ENCODE peak calls at places on chromosomes 1 and 21, in four cellular contexts. One of them, this sample, is unnamed.

GRCh38 chr1:29513357-29513756 is 277.0 kb downstream of the PTPRU start:
- DNase-seq in astrocyte of the spinal cord: peak
- DNase-seq in pulmonary artery endothelial cell: peak
- DNase-seq in activated naive CD4-positive, alpha-beta T cell: no peak
- DNase-seq in this sample: peak

GRCh38 chr1:51642739-51643142 is 25.8 kb downstream of the OSBPL9 start:
- DNase-seq in pulmonary artery endothelial cell: no peak
- DNase-seq in activated naive CD4-positive, alpha-beta T cell: no peak
- DNase-seq in astrocyte of the spinal cord: peak
- DNase-seq in this sample: no peak

GRCh38 chr21:28554660-28555475 is 437.8 kb downstream of the LTN1 start:
- DNase-seq in pulmonary artery endothelial cell: no peak
- DNase-seq in activated naive CD4-positive, alpha-beta T cell: no peak
- DNase-seq in astrocyte of the spinal cord: peak
- DNase-seq in this sample: no peak

GRCh38 chr1:182101415-182102041 is 40.0 kb upstream of the ZNF648 start:
- DNase-seq in pulmonary artery endothelial cell: no peak
- DNase-seq in activated naive CD4-positive, alpha-beta T cell: no peak
- DNase-seq in astrocyte of the spinal cord: no peak
- DNase-seq in this sample: no peak

GRCh38 chr1:67978988-67979516 is 71.4 kb downstream of the DIRAS3 start:
- DNase-seq in activated naive CD4-positive, alpha-beta T cell: no peak
- DNase-seq in astrocyte of the spinal cord: peak
- DNase-seq in pulmonary artery endothelial cell: no peak
- DNase-seq in this sample: no peak

GRCh38 chr21:30166705-30167104 is at the start of gene CLDN17:
- DNase-seq in pulmonary artery endothelial cell: no peak
- DNase-seq in activated naive CD4-positive, alpha-beta T cell: no peak
- DNase-seq in astrocyte of the spinal cord: no peak
- DNase-seq in this sample: no peak

GRCh38 chr1:30780409-30780808 is 22.8 kb upstream of the LAPTM5 start:
- DNase-seq in astrocyte of the spinal cord: no peak
- DNase-seq in activated naive CD4-positive, alpha-beta T cell: no peak
- DNase-seq in pulmonary artery endothelial cell: no peak
- DNase-seq in this sample: no peak

GRCh38 chr1:216250861-216251260 is 172.4 kb downstream of the USH2A start:
- DNase-seq in pulmonary artery endothelial cell: no peak
- DNase-seq in astrocyte of the spinal cord: no peak
- DNase-seq in activated naive CD4-positive, alpha-beta T cell: no peak
- DNase-seq in this sample: no peak

GRCh38 chr1:2514863-2515762 is 11.3 kb downstream of the PANK4 start:
- DNase-seq in activated naive CD4-positive, alpha-beta T cell: no peak
- DNase-seq in astrocyte of the spinal cord: no peak
- DNase-seq in pulmonary artery endothelial cell: no peak
- DNase-seq in this sample: no peak

GRCh38 chr1:181087400-181087901 is 1.0 kb upstream of the IER5 start:
- DNase-seq in astrocyte of the spinal cord: no peak
- DNase-seq in pulmonary artery endothelial cell: no peak
- DNase-seq in activated naive CD4-positive, alpha-beta T cell: no peak
- DNase-seq in this sample: peak

GRCh38 chr1:166980818-166981217 is 5.5 kb upstream of the ILDR2 start:
- DNase-seq in activated naive CD4-positive, alpha-beta T cell: no peak
- DNase-seq in astrocyte of the spinal cord: no peak
- DNase-seq in pulmonary artery endothelial cell: no peak
- DNase-seq in this sample: no peak

GRCh38 chr1:165369255-165369848 is 12.8 kb upstream of the LMX1A start:
- DNase-seq in activated naive CD4-positive, alpha-beta T cell: no peak
- DNase-seq in pulmonary artery endothelial cell: no peak
- DNase-seq in astrocyte of the spinal cord: no peak
- DNase-seq in this sample: peak

GRCh38 chr21:28993293-28993629 is 584 bp upstream of the LTN1 start:
- DNase-seq in pulmonary artery endothelial cell: no peak
- DNase-seq in activated naive CD4-positive, alpha-beta T cell: no peak
- DNase-seq in astrocyte of the spinal cord: no peak
- DNase-seq in this sample: peak

GRCh38 chr1:206816390-206817287 is 44.3 kb upstream of the IL10 start:
- DNase-seq in activated naive CD4-positive, alpha-beta T cell: no peak
- DNase-seq in astrocyte of the spinal cord: no peak
- DNase-seq in pulmonary artery endothelial cell: no peak
- DNase-seq in this sample: no peak

GRCh38 chr1:226697608-226698544 is 41.2 kb downstream of the ITPKB start:
- DNase-seq in astrocyte of the spinal cord: no peak
- DNase-seq in activated naive CD4-positive, alpha-beta T cell: no peak
- DNase-seq in pulmonary artery endothelial cell: no peak
- DNase-seq in this sample: no peak

GRCh38 chr1:200550367-200550766 is 70.2 kb downstream of the KIF14 start:
- DNase-seq in activated naive CD4-positive, alpha-beta T cell: no peak
- DNase-seq in astrocyte of the spinal cord: no peak
- DNase-seq in pulmonary artery endothelial cell: no peak
- DNase-seq in this sample: no peak

GRCh38 chr1:113086551-113086950 is 13.6 kb downstream of the LRIG2 start:
- DNase-seq in activated naive CD4-positive, alpha-beta T cell: no peak
- DNase-seq in astrocyte of the spinal cord: no peak
- DNase-seq in pulmonary artery endothelial cell: no peak
- DNase-seq in this sample: no peak

GRCh38 chr1:198878566-198878965 is 239.7 kb downstream of the PTPRC start:
- DNase-seq in astrocyte of the spinal cord: no peak
- DNase-seq in activated naive CD4-positive, alpha-beta T cell: no peak
- DNase-seq in pulmonary artery endothelial cell: no peak
- DNase-seq in this sample: no peak

GRCh38 chr1:6572653-6573383 is 7.0 kb upstream of the ZBTB48 start:
- DNase-seq in activated naive CD4-positive, alpha-beta T cell: no peak
- DNase-seq in pulmonary artery endothelial cell: no peak
- DNase-seq in astrocyte of the spinal cord: no peak
- DNase-seq in this sample: no peak

GRCh38 chr1:151584278-151584677 is 27.6 kb upstream of the SNX27 start:
- DNase-seq in astrocyte of the spinal cord: no peak
- DNase-seq in pulmonary artery endothelial cell: no peak
- DNase-seq in activated naive CD4-positive, alpha-beta T cell: no peak
- DNase-seq in this sample: no peak

GRCh38 chr21:46368533-46369285 is 44.8 kb downstream of the PCNT start:
- DNase-seq in activated naive CD4-positive, alpha-beta T cell: no peak
- DNase-seq in pulmonary artery endothelial cell: no peak
- DNase-seq in astrocyte of the spinal cord: no peak
- DNase-seq in this sample: peak

GRCh38 chr1:244221961-244222360 is 170.9 kb downstream of the ZBTB18 start:
- DNase-seq in astrocyte of the spinal cord: no peak
- DNase-seq in activated naive CD4-positive, alpha-beta T cell: no peak
- DNase-seq in pulmonary artery endothelial cell: no peak
- DNase-seq in this sample: no peak

This sample was measured in GM13977.